ENCODE peak calls at places on chromosomes 13 and 19, in nine cellular contexts. One of them, this sample, is unnamed.

GRCh38 chr19:10544242-10544752 is 593 bp downstream of the ATG4D start:
- DNase-seq in activated CD8-positive, alpha-beta T cell treated with anti-CD3 and anti-CD28 coated beads for 36 hours: peak; percentile 38
- DNase-seq in mesothelial cell of epicardium: no peak
- DNase-seq in AG09309: no peak
- DNase-seq in IMR-90: no peak
- DNase-seq in AG09319: no peak
- DNase-seq in fibroblast of the aortic adventitia: no peak
- DNase-seq in heart right ventricle: no peak
- DNase-seq in CD4-positive, alpha-beta T cell: no peak
- DNase-seq in this sample: no peak

GRCh38 chr13:41568143-41568989 is 111.0 kb downstream of the RGCC start:
- DNase-seq in activated CD8-positive, alpha-beta T cell treated with anti-CD3 and anti-CD28 coated beads for 36 hours: no peak
- DNase-seq in mesothelial cell of epicardium: no peak
- DNase-seq in AG09309: no peak
- DNase-seq in IMR-90: no peak
- DNase-seq in AG09319: no peak
- DNase-seq in fibroblast of the aortic adventitia: no peak
- DNase-seq in heart right ventricle: no peak
- DNase-seq in CD4-positive, alpha-beta T cell: no peak
- DNase-seq in this sample: no peak

GRCh38 chr13:41610426-41610825 is 153.1 kb downstream of the RGCC start:
- DNase-seq in activated CD8-positive, alpha-beta T cell treated with anti-CD3 and anti-CD28 coated beads for 36 hours: no peak
- DNase-seq in mesothelial cell of epicardium: no peak
- DNase-seq in AG09309: peak; percentile 95
- DNase-seq in IMR-90: peak; percentile 97
- DNase-seq in AG09319: peak; percentile 87
- DNase-seq in fibroblast of the aortic adventitia: peak; percentile 82
- DNase-seq in heart right ventricle: peak; percentile 44
- DNase-seq in CD4-positive, alpha-beta T cell: no peak
- DNase-seq in this sample: no peak

GRCh38 chr13:45015300-45015699 is 26.0 kb downstream of the GPALPP1 start:
- DNase-seq in activated CD8-positive, alpha-beta T cell treated with anti-CD3 and anti-CD28 coated beads for 36 hours: no peak
- DNase-seq in mesothelial cell of epicardium: no peak
- DNase-seq in AG09309: no peak
- DNase-seq in IMR-90: peak; percentile 73
- DNase-seq in AG09319: no peak
- DNase-seq in fibroblast of the aortic adventitia: no peak
- DNase-seq in heart right ventricle: no peak
- DNase-seq in CD4-positive, alpha-beta T cell: no peak
- DNase-seq in this sample: no peak

GRCh38 chr13:34913040-34913439 is 29.0 kb upstream of the NBEA start:
- DNase-seq in activated CD8-positive, alpha-beta T cell treated with anti-CD3 and anti-CD28 coated beads for 36 hours: no peak
- DNase-seq in mesothelial cell of epicardium: no peak
- DNase-seq in AG09309: no peak
- DNase-seq in IMR-90: no peak
- DNase-seq in AG09319: no peak
- DNase-seq in fibroblast of the aortic adventitia: no peak
- DNase-seq in heart right ventricle: no peak
- DNase-seq in CD4-positive, alpha-beta T cell: no peak
- DNase-seq in this sample: no peak

GRCh38 chr13:32045963-32046785 is 14.6 kb downstream of the FRY start:
- DNase-seq in activated CD8-positive, alpha-beta T cell treated with anti-CD3 and anti-CD28 coated beads for 36 hours: peak; percentile 20
- DNase-seq in mesothelial cell of epicardium: no peak
- DNase-seq in AG09309: no peak
- DNase-seq in IMR-90: peak; percentile 56
- DNase-seq in AG09319: no peak
- DNase-seq in fibroblast of the aortic adventitia: peak; percentile 74
- DNase-seq in heart right ventricle: no peak
- DNase-seq in CD4-positive, alpha-beta T cell: no peak
- DNase-seq in this sample: no peak

GRCh38 chr13:113816925-113817859 is 46.7 kb downstream of the GAS6 start:
- DNase-seq in activated CD8-positive, alpha-beta T cell treated with anti-CD3 and anti-CD28 coated beads for 36 hours: peak; percentile 95
- DNase-seq in mesothelial cell of epicardium: peak; percentile 89
- DNase-seq in AG09309: peak; percentile 66
- DNase-seq in IMR-90: peak; percentile 83
- DNase-seq in AG09319: no peak
- DNase-seq in fibroblast of the aortic adventitia: peak; percentile 84
- DNase-seq in heart right ventricle: peak; percentile 88
- DNase-seq in CD4-positive, alpha-beta T cell: peak; percentile 88
- DNase-seq in this sample: no peak

GRCh38 chr13:74388626-74389025 is 254.4 kb upstream of the KLF12 start:
- DNase-seq in activated CD8-positive, alpha-beta T cell treated with anti-CD3 and anti-CD28 coated beads for 36 hours: no peak
- DNase-seq in mesothelial cell of epicardium: no peak
- DNase-seq in AG09309: no peak
- DNase-seq in IMR-90: no peak
- DNase-seq in AG09319: no peak
- DNase-seq in fibroblast of the aortic adventitia: no peak
- DNase-seq in heart right ventricle: no peak
- DNase-seq in CD4-positive, alpha-beta T cell: no peak
- DNase-seq in this sample: no peak

GRCh38 chr19:2247433-2248101 is 1.6 kb upstream of the AMH start:
- DNase-seq in activated CD8-positive, alpha-beta T cell treated with anti-CD3 and anti-CD28 coated beads for 36 hours: no peak
- DNase-seq in mesothelial cell of epicardium: no peak
- DNase-seq in AG09309: no peak
- DNase-seq in IMR-90: no peak
- DNase-seq in AG09319: no peak
- DNase-seq in fibroblast of the aortic adventitia: no peak
- DNase-seq in heart right ventricle: no peak
- DNase-seq in CD4-positive, alpha-beta T cell: no peak
- DNase-seq in this sample: no peak

GRCh38 chr19:45200614-45201013 is 22.0 kb downstream of the BLOC1S3 start:
- DNase-seq in activated CD8-positive, alpha-beta T cell treated with anti-CD3 and anti-CD28 coated beads for 36 hours: peak; percentile 21
- DNase-seq in mesothelial cell of epicardium: no peak
- DNase-seq in AG09309: no peak
- DNase-seq in IMR-90: peak; percentile 57
- DNase-seq in AG09319: peak; percentile 31
- DNase-seq in fibroblast of the aortic adventitia: peak; percentile 67
- DNase-seq in heart right ventricle: peak; percentile 31
- DNase-seq in CD4-positive, alpha-beta T cell: no peak
- DNase-seq in this sample: peak; percentile 88
- TF ChIP-seq CTCF in activated CD8-positive, alpha-beta T cell treated with anti-CD3 and anti-CD28 coated beads for 36 hours: no peak
- TF ChIP-seq CTCF in mesothelial cell of epicardium: no peak
- TF ChIP-seq CTCF in AG09309: peak; percentile 38
- TF ChIP-seq CTCF in IMR-90: peak; percentile 53
- TF ChIP-seq CTCF in AG09319: peak; percentile 43
- TF ChIP-seq CTCF in fibroblast of the aortic adventitia: peak; percentile 46
- TF ChIP-seq CTCF in heart right ventricle: peak; percentile 51
- TF ChIP-seq CTCF in CD4-positive, alpha-beta T cell: no peak
- TF ChIP-seq CTCF in this sample: peak; percentile 74

DNA sequence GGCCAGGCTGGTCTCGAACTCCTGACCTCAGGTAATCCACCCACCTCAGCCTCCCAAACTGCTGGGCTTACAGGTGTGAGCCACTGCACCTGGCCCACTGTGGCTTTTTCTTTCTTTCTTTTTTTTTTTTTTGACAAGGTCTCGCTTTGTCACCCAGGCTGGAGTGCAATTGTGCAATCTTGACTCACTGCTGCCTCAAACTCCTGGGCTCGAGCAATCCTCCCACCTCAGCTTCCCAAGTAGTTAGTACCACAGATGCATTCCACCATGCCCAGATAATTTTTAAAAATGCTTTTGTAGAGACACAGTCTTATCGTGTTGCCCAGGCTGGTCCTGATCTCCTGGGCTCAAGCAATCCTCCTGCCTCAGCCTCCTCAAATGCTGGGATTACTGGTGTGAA is 12.1 kb upstream of the FCGBP start:
- DNase-seq in activated CD8-positive, alpha-beta T cell treated with anti-CD3 and anti-CD28 coated beads for 36 hours: no peak
- DNase-seq in mesothelial cell of epicardium: no peak
- DNase-seq in AG09309: no peak
- DNase-seq in IMR-90: no peak
- DNase-seq in AG09319: no peak
- DNase-seq in fibroblast of the aortic adventitia: no peak
- DNase-seq in heart right ventricle: no peak
- DNase-seq in CD4-positive, alpha-beta T cell: no peak
- DNase-seq in this sample: peak; percentile 44
- TF ChIP-seq CTCF in activated CD8-positive, alpha-beta T cell treated with anti-CD3 and anti-CD28 coated beads for 36 hours: no peak
- TF ChIP-seq CTCF in mesothelial cell of epicardium: no peak
- TF ChIP-seq CTCF in AG09309: no peak
- TF ChIP-seq CTCF in IMR-90: no peak
- TF ChIP-seq CTCF in AG09319: no peak
- TF ChIP-seq CTCF in fibroblast of the aortic adventitia: no peak
- TF ChIP-seq CTCF in heart right ventricle: no peak
- TF ChIP-seq CTCF in CD4-positive, alpha-beta T cell: no peak
- TF ChIP-seq CTCF in this sample: no peak

GRCh38 chr19:33998302-33998701 is 174.0 kb upstream of the LSM14A start:
- DNase-seq in activated CD8-positive, alpha-beta T cell treated with anti-CD3 and anti-CD28 coated beads for 36 hours: no peak
- DNase-seq in mesothelial cell of epicardium: no peak
- DNase-seq in AG09309: no peak
- DNase-seq in IMR-90: no peak
- DNase-seq in AG09319: no peak
- DNase-seq in fibroblast of the aortic adventitia: no peak
- DNase-seq in heart right ventricle: no peak
- DNase-seq in CD4-positive, alpha-beta T cell: no peak
- DNase-seq in this sample: no peak

GRCh38 chr19:33997690-33998089 is 174.6 kb upstream of the LSM14A start:
- DNase-seq in activated CD8-positive, alpha-beta T cell treated with anti-CD3 and anti-CD28 coated beads for 36 hours: no peak
- DNase-seq in mesothelial cell of epicardium: no peak
- DNase-seq in AG09309: no peak
- DNase-seq in IMR-90: no peak
- DNase-seq in AG09319: no peak
- DNase-seq in fibroblast of the aortic adventitia: peak; percentile 3
- DNase-seq in heart right ventricle: no peak
- DNase-seq in CD4-positive, alpha-beta T cell: no peak
- DNase-seq in this sample: no peak

GRCh38 chr19:33998739-33999345 is 173.5 kb upstream of the LSM14A start:
- DNase-seq in activated CD8-positive, alpha-beta T cell treated with anti-CD3 and anti-CD28 coated beads for 36 hours: no peak
- DNase-seq in mesothelial cell of epicardium: no peak
- DNase-seq in AG09309: no peak
- DNase-seq in IMR-90: no peak
- DNase-seq in AG09319: no peak
- DNase-seq in fibroblast of the aortic adventitia: peak; percentile 23
- DNase-seq in heart right ventricle: no peak
- DNase-seq in CD4-positive, alpha-beta T cell: no peak
- DNase-seq in this sample: no peak
- TF ChIP-seq CTCF in activated CD8-positive, alpha-beta T cell treated with anti-CD3 and anti-CD28 coated beads for 36 hours: peak; percentile 34
- TF ChIP-seq CTCF in mesothelial cell of epicardium: peak; percentile 61
- TF ChIP-seq CTCF in AG09309: peak; percentile 12
- TF ChIP-seq CTCF in IMR-90: peak; percentile 43
- TF ChIP-seq CTCF in AG09319: peak; percentile 37
- TF ChIP-seq CTCF in fibroblast of the aortic adventitia: peak; percentile 31
- TF ChIP-seq CTCF in heart right ventricle: peak; percentile 56
- TF ChIP-seq CTCF in CD4-positive, alpha-beta T cell: peak; percentile 40
- TF ChIP-seq CTCF in this sample: peak; percentile 59

DNA sequence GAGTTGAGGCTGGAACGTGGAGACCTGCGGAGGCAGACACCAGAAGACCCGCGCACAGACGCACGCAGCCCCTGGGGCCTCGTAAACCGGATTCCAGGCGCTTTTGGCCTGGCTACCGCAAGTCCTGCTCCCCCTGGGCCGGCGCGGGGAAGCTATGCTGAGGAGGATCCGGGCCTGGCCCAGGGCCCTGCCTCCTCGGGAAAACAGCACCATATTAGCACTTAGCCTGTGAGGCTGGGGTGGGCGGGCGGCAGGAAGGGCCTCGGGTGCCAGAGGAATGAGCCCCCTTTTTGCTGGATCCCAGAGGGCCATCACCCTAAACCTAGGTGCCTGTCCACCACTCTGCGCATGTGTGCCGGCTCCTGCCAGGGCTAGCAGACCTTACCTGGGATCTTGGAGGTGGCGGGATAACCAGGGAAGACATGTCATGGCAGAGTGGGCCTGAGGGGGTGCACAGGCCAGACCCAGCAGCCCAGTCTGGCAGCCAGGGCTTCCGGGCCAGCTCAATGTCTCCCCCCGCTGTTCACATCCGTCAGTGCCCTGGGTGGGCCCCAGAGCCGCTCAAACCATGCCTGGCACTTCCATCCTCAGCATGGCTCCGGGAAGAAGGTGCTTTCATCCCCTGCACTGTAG is 7.3 kb downstream of the ELOF1 start:
- DNase-seq in activated CD8-positive, alpha-beta T cell treated with anti-CD3 and anti-CD28 coated beads for 36 hours: peak; percentile 39
- DNase-seq in mesothelial cell of epicardium: no peak
- DNase-seq in AG09309: no peak
- DNase-seq in IMR-90: no peak
- DNase-seq in AG09319: no peak
- DNase-seq in fibroblast of the aortic adventitia: no peak
- DNase-seq in heart right ventricle: no peak
- DNase-seq in CD4-positive, alpha-beta T cell: no peak
- DNase-seq in this sample: no peak
- TF ChIP-seq CTCF in activated CD8-positive, alpha-beta T cell treated with anti-CD3 and anti-CD28 coated beads for 36 hours: peak; percentile 38
- TF ChIP-seq CTCF in mesothelial cell of epicardium: no peak
- TF ChIP-seq CTCF in AG09309: peak; percentile 51
- TF ChIP-seq CTCF in IMR-90: peak; percentile 43
- TF ChIP-seq CTCF in AG09319: peak; percentile 24
- TF ChIP-seq CTCF in fibroblast of the aortic adventitia: peak; percentile 33
- TF ChIP-seq CTCF in heart right ventricle: peak; percentile 19
- TF ChIP-seq CTCF in CD4-positive, alpha-beta T cell: no peak
- TF ChIP-seq CTCF in this sample: peak; percentile 45

DNA sequence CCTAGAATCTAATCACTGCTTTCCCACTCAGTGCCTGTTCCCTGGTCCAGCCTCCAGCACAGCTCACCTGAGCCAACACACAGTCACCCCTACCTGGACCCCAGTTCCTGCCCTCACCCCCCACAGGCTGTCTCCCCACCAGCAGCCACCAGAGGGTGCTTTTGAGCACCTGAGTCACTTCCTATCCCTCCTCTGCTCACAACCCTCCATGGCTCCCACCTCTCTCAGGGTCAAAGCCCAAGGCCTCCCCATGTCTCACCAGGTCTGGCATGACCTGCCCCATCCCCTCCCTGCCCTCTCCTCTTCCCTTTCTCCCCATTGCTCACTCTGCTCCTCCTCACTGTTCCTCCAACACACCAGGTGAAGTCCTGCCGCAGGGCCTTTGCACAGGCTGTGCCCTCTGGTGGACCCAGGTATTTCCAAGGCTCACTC is 7.1 kb upstream of the DPP9 start:
- DNase-seq in activated CD8-positive, alpha-beta T cell treated with anti-CD3 and anti-CD28 coated beads for 36 hours: peak; percentile 77
- DNase-seq in mesothelial cell of epicardium: no peak
- DNase-seq in AG09309: no peak
- DNase-seq in IMR-90: no peak
- DNase-seq in AG09319: no peak
- DNase-seq in fibroblast of the aortic adventitia: no peak
- DNase-seq in heart right ventricle: peak; percentile 42
- DNase-seq in CD4-positive, alpha-beta T cell: peak; percentile 40
- DNase-seq in this sample: no peak
- TF ChIP-seq CTCF in activated CD8-positive, alpha-beta T cell treated with anti-CD3 and anti-CD28 coated beads for 36 hours: peak; percentile 60
- TF ChIP-seq CTCF in mesothelial cell of epicardium: no peak
- TF ChIP-seq CTCF in AG09309: peak; percentile 63
- TF ChIP-seq CTCF in IMR-90: peak; percentile 39
- TF ChIP-seq CTCF in AG09319: peak; percentile 43
- TF ChIP-seq CTCF in fibroblast of the aortic adventitia: peak; percentile 53
- TF ChIP-seq CTCF in heart right ventricle: peak; percentile 50
- TF ChIP-seq CTCF in CD4-positive, alpha-beta T cell: peak; percentile 46
- TF ChIP-seq CTCF in this sample: peak; percentile 49

This sample was measured in osteocyte.